ENCODE peak calls at places on chromosomes 2 and 18, in four cellular contexts. W is A549, M is IMR-90, R is uterus. H is an unnamed sample.

GRCh38 chr2:101696272-101697123 is 1.0 kb upstream of the MAP4K4 start:
- DNase-seq in W (no peak), M (no peak), R (peak), H (no peak)

GRCh38 chr2:11995381-11995947 is 249.0 kb downstream of the LPIN1 start:
- DNase-seq in R (no peak), W (no peak), M (peak), H (no peak)

GRCh38 chr18:36663312-36663711 is 165.5 kb downstream of the TPGS2 start:
- DNase-seq in W (no peak), R (no peak), M (peak), H (no peak)

GRCh38 chr2:63054812-63055509 is 4.3 kb downstream of the OTX1 start:
- DNase-seq in W (no peak), R (no peak), M (no peak), H (no peak)

GRCh38 chr2:61135510-61135909 is 26.5 kb upstream of the C2orf74 start:
- DNase-seq in M (peak), R (no peak), W (peak), H (peak)

GRCh38 chr2:72271276-72271614 is 123.6 kb upstream of the CYP26B1 start:
- DNase-seq in W (peak), R (no peak), M (no peak), H (no peak)

GRCh38 chr2:48844418-48845155 is 89.1 kb upstream of the LHCGR start:
- DNase-seq in R (no peak), W (no peak), M (peak), H (no peak)

GRCh38 chr18:12455511-12455910 is 47.8 kb downstream of the PRELID3A start:
- DNase-seq in W (no peak), M (peak), R (no peak), H (peak)

GRCh38 chr18:57793630-57793986 is 9.5 kb downstream of the ATP8B1 start:
- DNase-seq in M (no peak), R (no peak), W (no peak), H (no peak)

GRCh38 chr2:144516981-144517824 is 2.7 kb downstream of the ZEB2 start:
- DNase-seq in W (peak), R (peak), M (peak), H (peak)

GRCh38 chr18:6414723-6415362 is at the start of gene L3MBTL4:
- DNase-seq in R (peak), W (no peak), M (no peak), H (peak)

GRCh38 chr2:98924910-98925309 is 11.1 kb downstream of the CRACDL start:
- DNase-seq in M (no peak), R (no peak), W (no peak), H (no peak)

GRCh38 chr2:219480004-219480403 is 18.7 kb upstream of the GMPPA start:
- DNase-seq in R (no peak), M (no peak), W (no peak), H (no peak)

GRCh38 chr2:101124684-101125366 is 26.4 kb downstream of the TBC1D8 start:
- DNase-seq in W (peak), M (peak), R (peak), H (peak)

GRCh38 chr2:63364866-63365265 is 223.4 kb downstream of the WDPCP start:
- DNase-seq in W (no peak), M (no peak), R (no peak), H (no peak)

GRCh38 chr2:240374085-240374907 is 61.2 kb upstream of the GPC1 start:
- DNase-seq in W (peak), R (peak), M (peak), H (peak)

GRCh38 chr2:105437708-105438103 is 38.9 kb upstream of the FHL2 start:
- DNase-seq in R (no peak), M (peak), W (no peak), H (no peak)

GRCh38 chr2:227147023-227147422 is 17.0 kb downstream of the COL4A4 start:
- DNase-seq in M (no peak), W (no peak), R (no peak), H (no peak)

GRCh38 chr2:68878753-68879152 is 7.6 kb upstream of the BMP10 start:
- DNase-seq in W (no peak), R (no peak), M (peak), H (no peak)

GRCh38 chr2:219362524-219363164 is 25.1 kb downstream of the DNPEP start:
- DNase-seq in R (no peak), M (peak), W (peak), H (peak)

GRCh38 chr18:78912862-78913261 is 66.8 kb upstream of the SALL3 start:
- DNase-seq in R (no peak), W (no peak), M (no peak), H (no peak)
- H3K27ac ChIP-seq in R (no peak), W (no peak), M (no peak), H (no peak)

DNA sequence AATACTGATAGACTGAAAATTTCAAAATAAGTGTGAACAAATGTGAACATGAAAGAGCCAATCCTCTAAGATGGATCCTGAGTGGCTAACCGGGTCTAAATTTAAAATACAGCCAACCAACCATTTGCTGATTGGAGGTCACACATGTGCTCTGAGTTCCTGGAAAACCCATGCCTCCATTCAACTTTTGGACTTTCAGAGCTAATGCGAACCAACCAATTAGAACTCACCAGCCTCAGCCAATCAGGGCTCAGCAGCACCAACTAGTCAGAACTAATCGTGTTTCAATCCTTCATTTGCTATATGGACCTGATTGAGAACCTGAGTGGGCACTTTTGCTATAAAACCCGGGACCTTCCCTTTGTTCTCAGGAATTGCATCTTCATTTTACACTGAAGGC is 111.5 kb downstream of the MEP1B start:
- DNase-seq in R (no peak), W (no peak), M (no peak), H (no peak)
- H3K4me3 ChIP-seq in R (no peak), W (no peak), M (no peak), H (no peak)

DNA sequence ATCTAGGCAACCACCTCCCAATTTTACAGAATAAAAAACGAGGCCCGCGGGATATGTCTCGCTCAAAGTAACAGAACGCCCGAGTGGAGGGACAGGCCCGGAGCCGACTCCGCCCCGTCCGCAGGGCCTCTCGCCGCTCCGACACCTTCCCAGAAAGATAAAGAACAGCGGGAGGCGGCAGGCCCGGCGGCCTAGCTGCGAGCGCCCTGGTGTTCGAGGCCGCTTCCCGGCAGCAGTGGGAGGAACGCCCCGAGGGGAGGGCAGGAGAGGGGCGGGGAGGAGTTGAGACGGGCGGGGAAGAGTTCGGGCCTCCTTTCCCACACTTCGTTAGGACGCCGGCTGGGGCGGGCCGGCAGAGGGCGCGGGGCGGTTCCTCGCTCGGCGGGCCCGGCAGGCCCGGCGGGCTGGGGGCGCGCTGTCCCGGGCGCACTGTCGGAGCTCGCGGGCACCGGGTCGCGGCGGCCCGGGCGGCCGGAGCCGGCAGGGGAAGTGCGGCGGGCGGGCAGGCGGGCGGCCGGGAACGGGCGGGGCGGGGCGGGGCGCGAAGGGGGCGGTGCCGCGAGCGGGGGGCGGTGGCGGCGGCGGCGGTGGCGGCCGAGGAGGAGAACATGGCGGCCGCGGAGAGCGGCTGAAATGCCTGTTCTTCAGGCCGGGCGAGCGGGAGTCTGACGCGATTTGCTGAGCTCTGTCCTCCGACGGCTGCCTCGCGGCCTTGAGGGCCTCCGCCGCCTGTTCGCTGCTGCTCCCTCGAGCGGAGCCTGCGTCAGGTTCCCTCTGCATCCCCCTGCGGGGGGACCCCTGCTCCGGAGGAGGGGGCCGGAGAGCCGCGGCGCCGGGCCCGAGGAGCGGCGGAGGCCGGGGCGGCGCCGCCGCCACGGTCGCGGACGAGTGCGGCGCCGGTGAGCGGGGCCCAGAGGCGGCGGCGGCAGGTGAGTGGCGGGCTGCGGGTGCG is at the start of gene NCOA1:
- DNase-seq in M (peak), W (peak), R (peak), H (peak)
- TF ChIP-seq POLR2A in M (peak), W (peak), R (peak), H (peak)

GRCh38 chr2:152453129-152453642 is 118.2 kb downstream of the FMNL2 start:
- DNase-seq in R (no peak), W (no peak), M (peak), H (no peak)
- H3K27ac ChIP-seq in R (no peak), W (no peak), M (no peak), H (no peak)

GRCh38 chr2:64841462-64841861 is 147.7 kb upstream of the SLC1A4 start:
- DNase-seq in M (no peak), R (no peak), W (no peak), H (no peak)
- H3K4me3 ChIP-seq in M (no peak), R (no peak), W (no peak), H (no peak)

DNA sequence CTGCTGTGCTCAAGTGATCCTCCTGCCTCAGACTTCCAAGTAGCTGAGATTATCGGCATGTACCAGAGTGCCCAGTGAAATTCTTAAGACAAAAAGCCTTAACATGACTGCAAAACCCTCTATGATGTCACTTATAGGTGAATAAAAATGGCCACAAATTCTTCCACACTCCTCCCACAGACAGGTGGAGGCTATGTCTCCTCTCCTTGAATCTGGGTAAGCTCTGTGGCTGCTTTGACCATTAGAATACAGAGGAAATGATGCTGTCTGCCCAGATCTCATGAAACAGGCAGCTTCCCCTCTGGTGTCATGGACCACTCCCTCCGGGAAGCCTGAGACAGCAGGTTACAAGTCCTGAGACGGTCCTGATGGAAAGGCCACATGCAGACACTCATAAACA is 211.1 kb downstream of the TGIF1 start:
- DNase-seq in W (no peak), M (no peak), R (no peak), H (peak)
- TF ChIP-seq POLR2A in W (no peak), M (no peak), R (no peak), H (no peak)

DNA sequence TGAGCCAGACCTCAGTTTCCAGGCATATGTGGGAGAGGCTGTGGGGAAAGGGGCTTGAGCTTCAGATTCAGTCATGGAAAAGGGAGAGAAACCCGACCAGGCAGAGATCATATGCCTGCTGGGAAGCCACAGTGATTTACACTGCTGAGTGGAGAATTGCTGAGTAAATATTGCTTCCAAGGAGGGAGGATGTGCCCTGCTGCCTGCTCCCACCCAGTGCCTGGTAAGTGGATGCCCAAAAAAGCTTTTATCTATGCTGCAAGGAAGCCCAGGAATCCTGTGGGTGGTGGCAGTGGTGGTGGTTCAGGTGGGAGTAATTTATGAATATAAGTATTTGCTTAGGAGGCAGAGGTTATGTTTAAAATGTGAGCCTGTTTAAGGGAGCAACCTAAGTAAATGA is 39.5 kb downstream of the INO80C start:
- DNase-seq in M (no peak), R (no peak), W (peak), H (no peak)
- H3K27ac ChIP-seq in M (no peak), R (peak), W (peak), H (no peak)

DNA sequence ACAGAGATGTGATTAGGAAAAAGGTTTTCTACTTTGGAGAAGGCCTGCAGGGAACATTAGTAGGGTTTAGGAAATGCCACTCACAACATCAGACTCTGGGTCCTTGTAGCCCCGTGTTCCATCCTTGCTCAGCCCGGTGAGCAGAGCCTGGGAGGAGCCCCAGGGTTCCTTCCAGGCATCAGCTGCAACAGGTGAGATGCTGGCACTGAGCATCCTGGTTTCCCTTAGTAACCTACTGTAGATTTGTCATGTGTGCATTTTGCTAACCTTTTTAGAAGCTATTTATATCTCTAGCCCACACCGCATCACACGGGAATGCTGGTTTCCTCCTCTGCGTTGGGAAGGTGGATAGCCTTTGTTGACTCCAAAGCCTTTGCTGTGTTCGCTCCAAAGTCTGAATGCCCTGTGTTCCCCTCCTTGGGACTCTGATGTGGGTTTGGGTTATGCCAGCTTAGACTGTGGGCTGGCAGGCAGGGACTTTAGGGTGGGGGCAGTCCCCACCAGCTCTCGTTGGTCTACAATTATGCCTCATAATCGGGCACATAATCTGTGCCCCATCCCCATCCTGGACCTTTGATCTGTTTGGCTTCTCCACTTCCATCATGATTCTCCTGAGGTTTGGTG is 69.3 kb downstream of the TMEM247 start:
- DNase-seq in R (no peak), W (no peak), M (no peak), H (no peak)
- H3K4me3 ChIP-seq in R (no peak), W (no peak), M (no peak), H (no peak)

DNA sequence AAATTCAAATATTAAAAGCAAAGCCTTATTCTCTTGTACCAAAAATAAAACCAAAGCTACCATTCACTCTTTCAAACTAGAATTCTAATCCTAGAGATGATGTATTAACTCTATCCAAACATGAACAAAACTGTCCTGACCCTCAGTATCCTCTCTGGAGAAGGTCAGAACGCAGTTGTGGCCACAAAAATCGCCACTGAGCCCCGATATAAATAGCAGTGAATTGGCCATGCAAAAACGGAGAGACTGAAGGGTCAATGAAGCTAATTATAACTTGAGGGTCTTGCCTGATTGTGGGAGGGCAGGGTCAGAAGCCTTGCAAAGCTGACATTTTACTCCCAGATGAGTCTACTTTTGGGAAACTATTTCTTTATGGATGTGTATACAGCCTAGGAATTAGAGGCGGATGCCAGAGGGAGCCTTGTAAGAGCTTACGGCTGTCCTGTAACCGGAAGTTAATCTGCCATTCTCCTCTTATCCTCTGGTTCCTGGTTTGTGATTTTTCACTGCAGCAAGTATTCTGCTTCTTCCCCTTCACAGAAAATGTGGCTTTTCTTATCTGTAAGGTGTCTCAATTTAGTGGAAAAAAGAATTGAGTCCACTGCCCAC is 28.1 kb downstream of the CAVIN2 start:
- DNase-seq in W (no peak), R (no peak), M (no peak), H (no peak)
- TF ChIP-seq POLR2A in W (no peak), R (no peak), M (no peak), H (no peak)

DNA sequence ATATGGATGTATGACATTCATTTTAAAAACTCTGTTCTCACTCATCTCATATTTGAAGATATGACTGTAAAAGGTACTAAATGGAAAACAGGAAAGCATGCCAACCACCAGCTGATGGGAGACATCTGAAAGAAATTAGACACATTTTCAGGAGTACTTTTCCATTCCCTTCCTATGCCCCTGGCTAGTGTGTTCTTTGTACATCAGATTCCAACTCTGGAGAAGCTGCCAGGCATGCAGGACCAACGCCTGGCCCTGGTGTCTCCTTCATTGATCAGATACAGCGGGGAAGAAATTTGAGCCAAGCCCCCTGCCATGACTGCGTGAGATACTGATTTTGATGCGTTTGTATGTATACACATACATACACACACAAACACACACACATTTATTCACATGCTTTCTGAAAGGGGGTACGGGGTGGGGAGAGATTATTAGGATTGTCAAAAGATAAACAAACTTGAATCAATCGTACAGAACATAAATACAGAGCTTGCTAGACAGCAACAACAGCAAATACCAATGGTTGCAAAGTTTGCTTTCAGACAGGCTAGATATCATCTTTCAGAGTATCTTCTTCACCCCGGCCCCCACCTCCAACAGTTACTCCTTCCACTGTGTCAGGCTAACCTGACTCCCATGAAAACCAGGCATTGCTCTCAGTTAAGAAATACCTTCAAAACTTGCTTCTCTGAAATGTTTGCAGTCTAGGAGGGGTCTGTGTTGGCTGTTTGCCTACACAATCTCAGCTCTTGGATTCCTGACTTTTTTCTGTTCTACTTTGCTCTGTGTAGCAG is 599.2 kb upstream of the SYT4 start:
- DNase-seq in M (no peak), W (no peak), R (peak), H (no peak)
- H3K27ac ChIP-seq in M (peak), W (no peak), R (peak), H (no peak)